ENCODE peak calls at places on chromosomes 4 and X, in eight cellular contexts. One of them, this sample, is unnamed.

GRCh38 chrX:140765043-140765784 is 55.7 kb downstream of the LINC00632 start:
- DNase-seq in tibial artery: no peak
- DNase-seq in brain microvascular endothelial cell: peak; percentile 31
- DNase-seq in left lung: no peak
- DNase-seq in keratinocyte: no peak
- DNase-seq in GM23248: peak; percentile 70
- DNase-seq in Karpas-422: no peak
- DNase-seq in adrenal gland: no peak
- DNase-seq in this sample: no peak

GRCh38 chr4:141346144-141346543 is 125.4 kb downstream of the ZNF330 start:
- DNase-seq in keratinocyte: no peak
- DNase-seq in adrenal gland: peak; percentile 32
- DNase-seq in brain microvascular endothelial cell: peak; percentile 31
- DNase-seq in Karpas-422: peak; percentile 44
- DNase-seq in GM23248: peak; percentile 83
- DNase-seq in left lung: no peak
- DNase-seq in tibial artery: no peak
- DNase-seq in this sample: no peak

GRCh38 chr4:119329837-119330620 is 8.1 kb upstream of the FABP2 start:
- DNase-seq in GM23248: no peak
- DNase-seq in left lung: no peak
- DNase-seq in brain microvascular endothelial cell: peak; percentile 6
- DNase-seq in tibial artery: no peak
- DNase-seq in keratinocyte: no peak
- DNase-seq in adrenal gland: no peak
- DNase-seq in Karpas-422: no peak
- DNase-seq in this sample: no peak

GRCh38 chrX:107451754-107452153 is 2.3 kb downstream of the FRMPD3 start:
- DNase-seq in tibial artery: no peak
- DNase-seq in Karpas-422: peak; percentile 67
- DNase-seq in keratinocyte: no peak
- DNase-seq in adrenal gland: no peak
- DNase-seq in GM23248: no peak
- DNase-seq in left lung: no peak
- DNase-seq in brain microvascular endothelial cell: no peak
- DNase-seq in this sample: no peak

GRCh38 chr4:189792819-189793618 is 147.7 kb upstream of the FRG1 start:
- DNase-seq in GM23248: peak; percentile 83
- DNase-seq in adrenal gland: peak; percentile 75
- DNase-seq in tibial artery: no peak
- DNase-seq in Karpas-422: peak; percentile 80
- DNase-seq in brain microvascular endothelial cell: peak; percentile 67
- DNase-seq in left lung: peak; percentile 80
- DNase-seq in keratinocyte: no peak
- DNase-seq in this sample: peak; percentile 65

GRCh38 chr4:79917246-79917645 is 155.8 kb downstream of the ANTXR2 start:
- DNase-seq in keratinocyte: no peak
- DNase-seq in Karpas-422: peak; percentile 53
- DNase-seq in adrenal gland: peak; percentile 22
- DNase-seq in brain microvascular endothelial cell: peak; percentile 46
- DNase-seq in GM23248: peak; percentile 66
- DNase-seq in left lung: no peak
- DNase-seq in tibial artery: no peak
- DNase-seq in this sample: peak; percentile 16

GRCh38 chrX:153635388-153635787 is 11.6 kb upstream of the DUSP9 start:
- DNase-seq in GM23248: no peak
- DNase-seq in brain microvascular endothelial cell: no peak
- DNase-seq in keratinocyte: no peak
- DNase-seq in adrenal gland: no peak
- DNase-seq in tibial artery: no peak
- DNase-seq in left lung: no peak
- DNase-seq in Karpas-422: no peak
- DNase-seq in this sample: no peak

GRCh38 chr4:111066447-111066846 is 443.6 kb upstream of the PITX2 start:
- DNase-seq in left lung: no peak
- DNase-seq in brain microvascular endothelial cell: no peak
- DNase-seq in adrenal gland: no peak
- DNase-seq in tibial artery: no peak
- DNase-seq in GM23248: peak; percentile 73
- DNase-seq in Karpas-422: no peak
- DNase-seq in keratinocyte: no peak
- DNase-seq in this sample: no peak

GRCh38 chr4:154164931-154165839 is 326.4 kb downstream of the DCHS2 start:
- DNase-seq in tibial artery: peak; percentile 62
- DNase-seq in left lung: no peak
- DNase-seq in keratinocyte: peak; percentile 69
- DNase-seq in GM23248: peak; percentile 96
- DNase-seq in adrenal gland: no peak
- DNase-seq in brain microvascular endothelial cell: peak; percentile 69
- DNase-seq in Karpas-422: peak; percentile 66
- DNase-seq in this sample: no peak

GRCh38 chr4:7781361-7781760 is 158.3 kb downstream of the AFAP1 start:
- DNase-seq in tibial artery: peak; percentile 44
- DNase-seq in keratinocyte: no peak
- DNase-seq in Karpas-422: no peak
- DNase-seq in GM23248: peak; percentile 66
- DNase-seq in brain microvascular endothelial cell: peak; percentile 86
- DNase-seq in left lung: no peak
- DNase-seq in adrenal gland: no peak
- DNase-seq in this sample: no peak

GRCh38 chr4:6480532-6481088 is 8.2 kb upstream of the PPP2R2C start:
- DNase-seq in tibial artery: no peak
- DNase-seq in keratinocyte: no peak
- DNase-seq in left lung: no peak
- DNase-seq in Karpas-422: no peak
- DNase-seq in brain microvascular endothelial cell: no peak
- DNase-seq in adrenal gland: no peak
- DNase-seq in GM23248: no peak
- DNase-seq in this sample: no peak

GRCh38 chr4:56468097-56468422 is 643 bp downstream of the SRP72 start:
- DNase-seq in Karpas-422: peak; percentile 75
- DNase-seq in GM23248: peak; percentile 73
- DNase-seq in tibial artery: no peak
- DNase-seq in left lung: no peak
- DNase-seq in keratinocyte: no peak
- DNase-seq in brain microvascular endothelial cell: peak; percentile 32
- DNase-seq in adrenal gland: peak; percentile 23
- DNase-seq in this sample: no peak

GRCh38 chr4:37446016-37446415 is 201.5 kb downstream of the NWD2 start:
- DNase-seq in brain microvascular endothelial cell: no peak
- DNase-seq in left lung: no peak
- DNase-seq in GM23248: no peak
- DNase-seq in Karpas-422: no peak
- DNase-seq in adrenal gland: no peak
- DNase-seq in keratinocyte: no peak
- DNase-seq in tibial artery: no peak
- DNase-seq in this sample: no peak

GRCh38 chrX:65601126-65601525 is 66.3 kb upstream of the MSN start:
- DNase-seq in GM23248: no peak
- DNase-seq in brain microvascular endothelial cell: no peak
- DNase-seq in left lung: no peak
- DNase-seq in adrenal gland: no peak
- DNase-seq in keratinocyte: no peak
- DNase-seq in tibial artery: no peak
- DNase-seq in Karpas-422: no peak
- DNase-seq in this sample: no peak
- H3K27ac ChIP-seq in GM23248: peak overlapping the region; percentile 78
- H3K27ac ChIP-seq in brain microvascular endothelial cell: peak overlapping the region; percentile 70
- H3K27ac ChIP-seq in left lung: peak overlapping the region; percentile 82
- H3K27ac ChIP-seq in adrenal gland: no peak overlapping the region
- H3K27ac ChIP-seq in keratinocyte: no peak overlapping the region
- H3K27ac ChIP-seq in tibial artery: peak overlapping the region; percentile 87
- H3K27ac ChIP-seq in Karpas-422: no peak overlapping the region
- H3K27ac ChIP-seq in this sample: peak overlapping the region; percentile 48

GRCh38 chr4:125314676-125315570 is at the start of gene FAT4:
- DNase-seq in left lung: peak; percentile 94
- DNase-seq in Karpas-422: no peak
- DNase-seq in GM23248: peak; percentile 99
- DNase-seq in adrenal gland: peak; percentile 93
- DNase-seq in brain microvascular endothelial cell: peak; percentile 97
- DNase-seq in keratinocyte: no peak
- DNase-seq in tibial artery: peak; percentile 98
- DNase-seq in this sample: peak; percentile 97

GRCh38 chr4:125316391-125316780 is 1.6 kb downstream of the FAT4 start:
- DNase-seq in brain microvascular endothelial cell: no peak
- DNase-seq in tibial artery: peak; percentile 75
- DNase-seq in left lung: peak; percentile 84
- DNase-seq in Karpas-422: no peak
- DNase-seq in keratinocyte: no peak
- DNase-seq in GM23248: peak; percentile 65
- DNase-seq in adrenal gland: no peak
- DNase-seq in this sample: peak; percentile 35

GRCh38 chr4:125316781-125317525 is 2.2 kb downstream of the FAT4 start:
- DNase-seq in tibial artery: peak; percentile 76
- DNase-seq in Karpas-422: no peak
- DNase-seq in keratinocyte: no peak
- DNase-seq in GM23248: peak; percentile 74
- DNase-seq in left lung: peak; percentile 74
- DNase-seq in adrenal gland: peak; percentile 23
- DNase-seq in brain microvascular endothelial cell: peak; percentile 23
- DNase-seq in this sample: peak; percentile 76

GRCh38 chr4:125313989-125314602 is 659 bp upstream of the FAT4 start:
- DNase-seq in brain microvascular endothelial cell: no peak
- DNase-seq in tibial artery: no peak
- DNase-seq in adrenal gland: no peak
- DNase-seq in keratinocyte: no peak
- DNase-seq in GM23248: peak; percentile 2
- DNase-seq in Karpas-422: no peak
- DNase-seq in left lung: no peak
- DNase-seq in this sample: no peak

DNA sequence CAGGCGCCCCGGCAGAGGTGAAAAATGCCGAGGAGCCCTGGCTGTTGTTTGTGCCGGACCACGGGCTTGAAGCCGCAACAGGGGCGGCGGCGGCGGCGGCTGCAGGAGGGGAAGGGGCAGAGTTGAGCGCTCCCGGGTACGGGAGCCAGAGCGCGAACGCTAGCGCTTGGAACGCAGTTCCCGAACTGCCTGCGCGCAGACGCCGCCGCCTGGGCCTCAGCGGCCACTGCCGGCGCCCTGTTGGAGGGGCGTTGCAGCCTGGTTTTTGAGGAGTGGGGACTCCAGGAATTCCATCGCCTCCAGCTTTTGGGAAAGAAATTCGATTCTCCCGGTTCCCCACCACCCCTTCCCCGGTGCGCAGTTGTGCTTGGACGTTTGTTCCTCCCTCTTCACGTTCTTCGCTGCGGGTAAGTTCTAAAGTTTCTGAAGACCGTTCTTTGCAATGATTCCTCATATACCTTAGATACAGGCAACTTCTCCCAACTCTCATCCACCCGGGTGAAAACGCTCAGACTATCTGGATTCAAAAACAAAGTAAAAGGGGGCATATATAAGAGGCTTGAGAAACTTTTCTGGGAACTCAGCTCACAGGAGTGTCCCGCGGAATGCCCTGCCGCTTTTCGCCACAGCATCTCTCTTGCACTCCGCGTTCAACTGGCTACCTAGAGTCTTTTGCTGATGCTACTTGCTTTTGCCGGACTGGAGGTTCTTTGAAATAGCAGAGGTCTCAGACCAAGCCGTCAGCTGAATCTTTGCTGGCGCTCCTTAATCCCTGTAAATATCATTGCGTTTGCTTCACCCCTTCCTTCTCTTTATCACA is 1.0 kb downstream of the FAT4 start:
- DNase-seq in adrenal gland: peak; percentile 41
- DNase-seq in tibial artery: peak; percentile 75
- DNase-seq in brain microvascular endothelial cell: peak; percentile 40
- DNase-seq in keratinocyte: no peak
- DNase-seq in GM23248: peak; percentile 81
- DNase-seq in left lung: peak; percentile 85
- DNase-seq in Karpas-422: no peak
- DNase-seq in this sample: peak; percentile 76
- H3K27me3 ChIP-seq in adrenal gland: peaks cover 8% of the 10 kb centered on the region
- H3K27me3 ChIP-seq in tibial artery: no peaks in the 10 kb centered on the region
- H3K27me3 ChIP-seq in brain microvascular endothelial cell: no peaks in the 10 kb centered on the region
- H3K27me3 ChIP-seq in keratinocyte: no peaks in the 10 kb centered on the region
- H3K27me3 ChIP-seq in GM23248: no peaks in the 10 kb centered on the region
- H3K27me3 ChIP-seq in left lung: no peaks in the 10 kb centered on the region
- H3K27me3 ChIP-seq in Karpas-422: no peaks in the 10 kb centered on the region
- H3K27me3 ChIP-seq in this sample: no peaks in the 10 kb centered on the region

DNA sequence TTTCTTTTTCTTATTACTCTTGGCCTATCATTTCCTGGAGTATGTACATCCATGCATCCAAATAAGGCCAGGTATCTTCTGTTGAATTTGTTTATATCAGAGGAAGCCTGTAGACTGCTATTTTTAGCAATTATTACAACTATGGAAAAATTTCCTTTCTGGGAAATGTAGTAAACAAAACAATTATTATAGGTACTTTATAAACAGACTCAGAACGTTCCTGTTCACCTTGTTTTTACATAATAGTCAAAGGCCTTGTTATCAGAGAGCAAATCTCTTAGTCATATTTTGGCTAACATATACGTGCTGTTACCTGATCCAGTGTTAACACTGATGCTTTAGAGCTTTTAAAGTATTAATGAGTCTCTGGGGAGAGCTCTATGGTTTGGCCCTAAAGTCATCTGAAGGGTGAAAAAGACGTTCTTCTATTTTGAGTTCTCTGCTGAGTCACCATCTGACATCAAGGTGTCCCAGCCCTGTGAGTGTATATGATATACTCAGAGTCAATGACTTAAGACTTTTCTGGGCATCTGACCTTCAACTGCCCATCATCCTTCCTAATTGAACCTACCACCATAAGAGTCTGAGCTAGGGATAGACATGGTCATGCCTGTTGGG is 7.3 kb downstream of the SPARCL1 start:
- DNase-seq in GM23248: peak; percentile 58
- DNase-seq in keratinocyte: peak; percentile 13
- DNase-seq in Karpas-422: peak; percentile 97
- DNase-seq in adrenal gland: no peak
- DNase-seq in left lung: no peak
- DNase-seq in brain microvascular endothelial cell: no peak
- DNase-seq in tibial artery: no peak
- DNase-seq in this sample: no peak
- H3K27ac ChIP-seq in GM23248: no peak overlapping the region
- H3K27ac ChIP-seq in keratinocyte: no peak overlapping the region
- H3K27ac ChIP-seq in Karpas-422: peak overlapping the region; percentile 92
- H3K27ac ChIP-seq in adrenal gland: no peak overlapping the region
- H3K27ac ChIP-seq in left lung: peak overlapping the region; percentile 53
- H3K27ac ChIP-seq in brain microvascular endothelial cell: no peak overlapping the region
- H3K27ac ChIP-seq in tibial artery: peak overlapping the region; percentile 90
- H3K27ac ChIP-seq in this sample: peak overlapping the region; percentile 77

GRCh38 chrX:132757066-132757623 is 201.3 kb downstream of the HS6ST2 start:
- DNase-seq in Karpas-422: no peak
- DNase-seq in tibial artery: no peak
- DNase-seq in brain microvascular endothelial cell: no peak
- DNase-seq in keratinocyte: no peak
- DNase-seq in GM23248: no peak
- DNase-seq in left lung: no peak
- DNase-seq in adrenal gland: no peak
- DNase-seq in this sample: no peak

DNA sequence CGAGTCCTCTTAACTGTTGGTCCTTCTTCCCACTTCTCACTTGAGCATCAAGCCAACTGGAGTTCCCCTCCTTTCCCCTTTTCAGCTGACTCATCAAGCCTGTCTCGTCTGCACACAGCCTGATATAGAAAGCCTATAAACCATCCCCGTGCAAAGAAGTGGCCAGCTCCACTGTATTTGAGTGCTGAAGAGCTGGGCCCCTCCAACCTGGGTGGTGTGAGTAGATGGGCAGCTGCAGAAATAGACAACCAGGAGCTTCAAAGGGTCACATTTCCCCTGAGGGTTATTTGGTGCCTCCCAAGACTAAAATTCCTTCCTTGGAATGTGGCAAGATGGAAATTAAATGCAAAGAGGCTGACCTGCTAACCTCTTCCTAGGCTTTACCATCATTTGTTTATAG is 199.7 kb downstream of the HS6ST2 start:
- DNase-seq in brain microvascular endothelial cell: no peak
- DNase-seq in tibial artery: no peak
- DNase-seq in left lung: no peak
- DNase-seq in GM23248: no peak
- DNase-seq in Karpas-422: no peak
- DNase-seq in keratinocyte: no peak
- DNase-seq in adrenal gland: no peak
- DNase-seq in this sample: no peak
- H3K27me3 ChIP-seq in brain microvascular endothelial cell: no peaks in the 10 kb centered on the region
- H3K27me3 ChIP-seq in tibial artery: no peaks in the 10 kb centered on the region
- H3K27me3 ChIP-seq in left lung: peaks cover 3% of the 10 kb centered on the region
- H3K27me3 ChIP-seq in GM23248: no peaks in the 10 kb centered on the region
- H3K27me3 ChIP-seq in Karpas-422: no peaks in the 10 kb centered on the region
- H3K27me3 ChIP-seq in keratinocyte: peaks cover 6% of the 10 kb centered on the region
- H3K27me3 ChIP-seq in adrenal gland: peaks cover 4% of the 10 kb centered on the region
- H3K27me3 ChIP-seq in this sample: no peaks in the 10 kb centered on the region